ENCODE peak calls at places on chromosome X, in seven cellular contexts. D is IMR-90, Z is GM12878, P is endothelial cell of umbilical vein, I is HCT116, U is K562, M is HepG2. G is an unnamed sample.
A peak's percentile ranks its signal among the peaks of the same experiment; 100 is the strongest.

GRCh38 chrX:100410083-100410590 is at the start of gene PCDH19:
- DNase-seq in Z (no peak), M (no peak), U (no peak), D (peak; percentile 17), P (peak; percentile 54), I (no peak), G (no peak)

GRCh38 chrX:24241822-24242648 is 71.8 kb downstream of the SUPT20HL2 start:
- DNase-seq in U (peak; percentile 51), M (peak; percentile 31), Z (no peak), P (peak; percentile 38), I (no peak), D (peak; percentile 39), G (no peak)

GRCh38 chrX:144722307-144722706 is 525.0 kb upstream of the SPANXN1 start:
- DNase-seq in M (no peak), D (no peak), I (no peak), Z (no peak), U (no peak), P (no peak), G (peak; percentile 5)

GRCh38 chrX:15848576-15848975 is 6.0 kb downstream of the AP1S2 start:
- DNase-seq in Z (no peak), M (no peak), D (no peak), I (no peak), P (no peak), U (no peak), G (no peak)

GRCh38 chrX:66751136-66751782 is 112.4 kb upstream of the EDA2R start:
- DNase-seq in U (no peak), D (no peak), M (no peak), I (no peak), Z (no peak), P (no peak), G (no peak)

GRCh38 chrX:148813422-148813821 is 313.0 kb downstream of the AFF2 start:
- DNase-seq in P (no peak), D (no peak), I (no peak), U (no peak), Z (no peak), M (no peak), G (no peak)

GRCh38 chrX:87005183-87005582 is 512.4 kb upstream of the KLHL4 start:
- DNase-seq in Z (no peak), D (no peak), M (no peak), I (no peak), U (no peak), P (no peak), G (no peak)

GRCh38 chrX:54977387-54977786 is 16.6 kb downstream of the PFKFB1 start:
- DNase-seq in Z (no peak), M (no peak), U (no peak), D (no peak), P (no peak), I (no peak), G (no peak)

GRCh38 chrX:115589419-115589818 is 28.4 kb downstream of the PLS3 start:
- DNase-seq in Z (no peak), I (no peak), U (no peak), M (no peak), D (no peak), P (no peak), G (no peak)

GRCh38 chrX:30153881-30154260 is 61.5 kb upstream of the MAGEB2 start:
- DNase-seq in U (no peak), M (no peak), D (peak; percentile 31), I (no peak), P (no peak), Z (no peak), G (no peak)

GRCh38 chrX:2500681-2501151 is at the start of the genes DHRSX and ZBED1:
- DNase-seq in M (no peak), D (no peak), P (no peak), Z (no peak), I (no peak), U (peak; percentile 29), G (no peak)

GRCh38 chrX:55486736-55487135 is 2.9 kb downstream of the USP51 start:
- DNase-seq in Z (no peak), U (no peak), P (no peak), M (no peak), D (no peak), I (no peak), G (no peak)

GRCh38 chrX:134026732-134027311 is 41.4 kb upstream of the GPC3 start:
- DNase-seq in I (peak; percentile 10), M (peak; percentile 84), D (peak; percentile 5), U (peak; percentile 25), Z (no peak), P (peak; percentile 11), G (peak; percentile 9)

GRCh38 chrX:30230395-30230794 is at the start of gene MAGEB3:
- DNase-seq in U (no peak), Z (no peak), P (no peak), I (no peak), D (no peak), M (no peak), G (no peak)

GRCh38 chrX:8981742-8982141 is 52.2 kb downstream of the FAM9B start:
- DNase-seq in Z (no peak), D (peak; percentile 4), M (no peak), U (no peak), I (no peak), P (no peak), G (no peak)

GRCh38 chrX:1435241-1435900 is 17.3 kb downstream of the ASMTL start:
- DNase-seq in M (no peak), U (no peak), P (no peak), I (no peak), Z (no peak), D (no peak), G (no peak)

GRCh38 chrX:2614911-2615310 is 76.2 kb upstream of the CD99 start:
- DNase-seq in D (peak; percentile 83), Z (no peak), P (peak; percentile 87), U (peak; percentile 43), I (no peak), M (no peak), G (no peak)

GRCh38 chrX:341541-342101 is 23.0 kb upstream of the GTPBP6 start:
- DNase-seq in D (no peak), P (no peak), M (no peak), Z (no peak), U (no peak), I (no peak), G (peak; percentile 40)

GRCh38 chrX:149628280-149628679 is 3.3 kb downstream of the TMEM185A start:
- DNase-seq in I (no peak), M (no peak), P (no peak), U (no peak), D (no peak), Z (no peak), G (no peak)

DNA sequence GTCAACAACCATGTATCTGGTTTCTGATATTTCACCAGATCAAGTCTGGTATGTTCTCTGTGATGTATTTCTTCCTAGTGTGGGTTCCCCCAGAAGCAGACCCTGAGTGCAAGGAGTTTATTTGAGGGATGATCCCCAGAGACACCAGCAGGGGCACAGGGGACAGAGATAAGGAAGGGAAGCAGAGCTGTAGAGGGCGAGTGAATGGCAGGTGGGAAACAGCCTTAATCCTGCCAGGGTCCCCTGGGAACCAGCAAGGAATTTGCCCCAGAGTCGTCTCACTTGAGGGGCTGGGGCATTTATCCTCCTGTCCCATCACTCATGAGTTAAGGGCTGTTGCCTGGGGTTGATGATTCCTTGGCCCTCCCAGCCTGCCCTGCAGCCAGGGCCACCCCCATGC is 206.4 kb upstream of the BCOR start:
- DNase-seq in U (no peak), M (no peak), D (no peak), I (no peak), Z (no peak), P (no peak), G (no peak)
- TF ChIP-seq POLR2A in U (no peak), M (no peak), D (no peak), I (no peak), Z (no peak), P (no peak), G (no peak)

GRCh38 chrX:13938053-13938765 is 91.5 kb downstream of the GEMIN8 start:
- DNase-seq in P (no peak), U (no peak), M (no peak), D (peak; percentile 2), I (no peak), Z (no peak), G (peak; percentile 67)
- H3K9ac ChIP-seq in P (no peak overlapping the region), U (no peak overlapping the region), M (no peak overlapping the region), D (no peak overlapping the region), I (peak overlapping the region; percentile 27), Z (no peak overlapping the region), G (peak overlapping the region; percentile 56)

GRCh38 chrX:40331353-40331752 is 233.6 kb upstream of the BCOR start:
- DNase-seq in M (no peak), D (no peak), U (no peak), Z (no peak), I (no peak), P (no peak), G (no peak)

GRCh38 chrX:40329616-40330015 is 231.9 kb upstream of the BCOR start:
- DNase-seq in M (no peak), U (no peak), Z (no peak), P (no peak), D (no peak), I (no peak), G (no peak)

GRCh38 chrX:40331766-40332165 is 234.0 kb upstream of the BCOR start:
- DNase-seq in D (no peak), M (no peak), U (no peak), I (no peak), Z (no peak), P (no peak), G (no peak)

DNA sequence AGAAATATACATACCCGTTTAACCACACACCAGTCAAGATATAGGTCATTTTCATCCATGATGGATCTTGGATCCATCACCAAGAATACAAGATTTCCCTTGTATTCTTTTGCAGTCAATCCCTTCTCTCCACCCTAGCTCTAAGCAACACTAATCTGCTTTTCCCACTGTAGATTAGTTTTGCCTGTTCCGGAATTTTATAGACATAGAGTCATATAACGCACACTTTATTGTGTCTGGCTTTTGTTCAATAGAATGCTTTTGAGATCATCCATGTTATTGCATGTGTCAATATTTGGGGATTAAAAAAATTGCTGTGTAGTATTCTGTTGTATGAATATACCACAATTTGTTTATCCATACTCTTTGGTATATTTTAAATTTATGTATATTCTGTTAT is 235.6 kb upstream of the BCOR start:
- DNase-seq in M (no peak), P (no peak), U (no peak), I (no peak), Z (no peak), D (no peak), G (no peak)
- TF ChIP-seq POLR2A in M (no peak), P (no peak), U (no peak), I (no peak), Z (no peak), D (no peak), G (no peak)

DNA sequence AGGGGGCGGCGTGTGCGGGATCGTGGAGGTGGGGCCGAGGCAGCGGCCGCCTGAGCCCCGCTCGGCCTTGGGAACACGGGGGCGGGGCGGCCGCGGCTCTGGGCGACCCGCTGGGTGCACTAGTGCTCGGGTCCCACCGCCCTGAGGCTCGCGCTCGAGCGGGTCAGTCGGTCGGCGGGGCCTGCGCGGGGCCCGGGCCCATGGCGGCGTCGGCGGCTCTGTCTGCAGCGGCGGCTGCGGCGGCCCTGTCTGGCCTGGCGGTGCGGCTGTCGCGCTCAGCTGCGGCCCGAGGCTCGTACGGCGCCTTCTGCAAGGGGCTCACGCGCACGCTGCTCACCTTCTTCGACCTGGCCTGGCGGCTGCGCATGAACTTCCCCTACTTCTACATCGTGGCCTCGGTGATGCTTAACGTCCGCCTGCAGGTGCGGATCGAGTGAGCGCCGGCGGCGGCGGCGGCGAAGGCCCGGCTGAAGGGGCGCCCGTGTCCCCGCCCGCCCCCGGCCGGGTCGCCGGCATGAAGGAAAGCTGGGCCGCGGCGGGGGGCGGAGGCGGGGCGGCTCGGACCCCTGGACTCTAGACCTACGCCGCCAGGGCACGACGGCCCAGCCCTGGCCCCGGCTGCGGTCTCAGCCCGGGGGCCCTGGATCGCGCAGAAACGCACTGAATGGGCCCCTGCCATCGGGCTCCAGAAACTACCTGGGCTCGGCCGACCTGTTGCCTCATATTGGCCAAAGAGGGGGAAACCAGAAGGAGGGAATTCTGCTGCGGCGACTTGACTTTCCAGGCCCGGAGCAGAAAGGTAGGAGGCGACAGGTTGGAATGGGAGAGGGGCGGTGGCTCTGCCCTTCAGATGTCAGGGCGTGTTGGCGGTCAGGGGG is at the start of gene SMIM10L2A:
- DNase-seq in D (no peak), Z (no peak), M (no peak), U (no peak), I (no peak), P (no peak), G (no peak)
- H3K9ac ChIP-seq in D (no peak within 1 kb of the TSS), Z (no peak within 1 kb of the TSS), M (no peak within 1 kb of the TSS), U (peak within 1 kb of the TSS; percentile 2), I (no peak within 1 kb of the TSS), P (no peak within 1 kb of the TSS), G (no peak within 1 kb of the TSS)